ENCODE peak calls at places on chromosome 7, in six cellular contexts. X is body of pancreas, O is A549, P is gastrocnemius medialis, F is transverse colon, U is uterus. M is an unnamed sample.

GRCh38 chr7:5422324-5423271 is 1.0 kb downstream of the TNRC18 start:
- DNase-seq in P (no peak), U (peak), F (no peak), O (no peak), X (peak), M (no peak)

GRCh38 chr7:28882896-28883470 is 75.1 kb downstream of the TRIL start:
- DNase-seq in P (no peak), F (peak), X (no peak), O (no peak), U (no peak), M (no peak)

GRCh38 chr7:2785071-2785500 is 59.0 kb downstream of the GNA12 start:
- DNase-seq in F (no peak), U (no peak), O (no peak), P (no peak), X (no peak), M (no peak)

GRCh38 chr7:37786741-37787569 is 61.4 kb upstream of the NME8 start:
- DNase-seq in O (no peak), X (no peak), P (no peak), F (no peak), U (no peak), M (no peak)

GRCh38 chr7:137771679-137772078 is 75.1 kb downstream of the DGKI start:
- DNase-seq in O (no peak), U (no peak), P (no peak), F (no peak), X (no peak), M (no peak)

GRCh38 chr7:28179081-28180030 is 1.2 kb downstream of the JAZF1 start:
- DNase-seq in U (peak), F (peak), X (peak), P (peak), O (peak), M (peak)

GRCh38 chr7:138981332-138982203 is at the start of gene KIAA1549:
- DNase-seq in O (peak), F (peak), X (peak), P (no peak), U (peak), M (no peak)

GRCh38 chr7:73556208-73557107 is 1.0 kb downstream of the BCL7B start:
- DNase-seq in F (no peak), U (no peak), O (no peak), X (no peak), P (no peak), M (no peak)

GRCh38 chr7:11437987-11438386 is 394.0 kb downstream of the THSD7A start:
- DNase-seq in U (no peak), X (no peak), P (no peak), F (no peak), O (no peak), M (no peak)

GRCh38 chr7:12389089-12389700 is 14.5 kb downstream of the VWDE start:
- DNase-seq in O (peak), P (no peak), U (no peak), X (peak), F (peak), M (no peak)

GRCh38 chr7:84025332-84025927 is 169.2 kb downstream of the SEMA3A start:
- DNase-seq in O (peak), F (no peak), P (no peak), U (no peak), X (no peak), M (no peak)

GRCh38 chr7:55365103-55365679 is at the start of gene LANCL2:
- DNase-seq in X (peak), U (peak), P (peak), O (no peak), F (peak), M (peak)

GRCh38 chr7:127692200-127692599 is 40.2 kb downstream of the SND1 start:
- DNase-seq in U (no peak), X (no peak), P (no peak), F (no peak), O (no peak), M (no peak)

GRCh38 chr7:70470751-70471150 is 661.2 kb upstream of the GALNT17 start:
- DNase-seq in X (no peak), P (no peak), U (no peak), F (peak), O (no peak), M (no peak)

GRCh38 chr7:143367972-143368371 is 5.5 kb upstream of the FAM131B start:
- DNase-seq in X (peak), P (no peak), F (peak), U (no peak), O (peak), M (peak)

GRCh38 chr7:78301361-78301760 is 502.8 kb downstream of the PHTF2 start:
- DNase-seq in U (no peak), P (no peak), X (no peak), F (no peak), O (no peak), M (no peak)

GRCh38 chr7:156475179-156475578 is 165.4 kb upstream of the RNF32 start:
- DNase-seq in F (no peak), U (no peak), P (no peak), X (no peak), O (no peak), M (no peak)

GRCh38 chr7:49479421-49479820 is 294.0 kb upstream of the VWC2 start:
- DNase-seq in X (no peak), P (no peak), F (no peak), U (no peak), O (no peak), M (no peak)

GRCh38 chr7:30743371-30744074 is 8.4 kb upstream of the INMT start:
- DNase-seq in U (no peak), P (no peak), X (no peak), F (no peak), O (no peak), M (no peak)

GRCh38 chr7:76133164-76133775 is 68.4 kb upstream of the SRRM3 start:
- DNase-seq in X (no peak), O (no peak), P (no peak), F (no peak), U (no peak), M (no peak)

GRCh38 chr7:91050677-91051076 is 213.6 kb upstream of the FZD1 start:
- DNase-seq in O (no peak), P (no peak), U (no peak), F (no peak), X (no peak), M (no peak)

GRCh38 chr7:106692450-106693051 is 31.6 kb upstream of the CCDC71L start:
- DNase-seq in P (no peak), X (no peak), U (no peak), O (no peak), F (no peak), M (no peak)

GRCh38 chr7:6293202-6293601 is 20.8 kb upstream of the CYTH3 start:
- DNase-seq in O (no peak), P (no peak), F (no peak), X (no peak), U (no peak), M (no peak)

GRCh38 chr7:39324134-39324760 is 242.0 kb upstream of the YAE1 start:
- DNase-seq in U (no peak), F (no peak), P (no peak), O (no peak), X (no peak), M (no peak)

GRCh38 chr7:36601596-36601995 is 122.7 kb downstream of the AOAH start:
- DNase-seq in P (no peak), U (no peak), O (no peak), X (no peak), F (no peak), M (no peak)

GRCh38 chr7:36015733-36016132 is 137.3 kb upstream of the EEPD1 start:
- DNase-seq in U (no peak), X (no peak), O (no peak), F (no peak), P (no peak), M (no peak)

GRCh38 chr7:106143711-106144347 is 31.7 kb upstream of the SYPL1 start:
- DNase-seq in P (no peak), X (no peak), O (no peak), F (no peak), U (no peak), M (no peak)

GRCh38 chr7:43593010-43593409 is 10.1 kb downstream of the STK17A start:
- DNase-seq in O (no peak), P (no peak), U (no peak), F (no peak), X (no peak), M (no peak)

GRCh38 chr7:48251766-48252165 is 80.5 kb downstream of the ABCA13 start:
- DNase-seq in O (no peak), X (no peak), F (no peak), U (no peak), P (no peak), M (no peak)

GRCh38 chr7:27110977-27111752 is 8.7 kb upstream of the HOXA2 start:
- DNase-seq in F (no peak), O (peak), X (peak), P (no peak), U (peak), M (no peak)

GRCh38 chr7:16739863-16740622 is 13.5 kb upstream of the TSPAN13 start:
- DNase-seq in O (peak), U (peak), X (peak), F (peak), P (no peak), M (no peak)

GRCh38 chr7:149865437-149865836 is 8.3 kb upstream of the ATP6V0E2 start:
- DNase-seq in P (no peak), F (peak), O (no peak), U (no peak), X (no peak), M (no peak)

GRCh38 chr7:55964802-55965470 is 551 bp downstream of the NIPSNAP2 start:
- DNase-seq in O (peak), X (peak), U (peak), P (peak), F (peak), M (peak)

DNA sequence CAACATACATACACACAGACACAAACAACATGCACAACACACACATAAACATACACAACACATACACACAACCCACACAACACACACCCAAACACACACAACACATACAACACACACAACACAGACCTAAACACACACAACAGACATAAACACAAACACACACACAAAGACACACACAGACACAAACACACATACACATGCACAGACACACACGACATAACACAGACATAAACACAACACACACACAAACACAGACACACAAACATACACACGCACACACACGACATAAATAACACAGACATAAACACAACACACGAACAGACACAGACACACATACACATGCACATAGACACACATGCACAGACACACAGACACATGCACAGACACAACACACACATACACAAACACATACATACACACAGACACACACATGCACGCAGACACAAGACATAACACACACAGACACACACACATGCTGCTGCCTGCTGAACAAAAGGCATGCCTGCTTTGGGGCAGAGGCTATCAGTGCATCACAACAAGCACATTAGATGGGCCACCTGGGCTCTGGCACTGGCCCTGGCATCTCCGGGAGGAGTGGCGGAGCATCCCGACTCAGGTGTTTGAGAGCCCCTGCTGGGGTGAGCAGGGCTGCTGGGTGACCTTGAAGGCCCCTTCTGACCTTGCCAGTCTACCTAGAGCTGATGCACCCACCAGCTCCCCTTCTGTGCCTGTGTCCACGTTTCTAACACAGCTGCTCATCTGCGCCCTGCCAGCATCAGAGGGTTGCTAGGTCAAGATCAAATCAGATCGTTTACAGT is 5.3 kb downstream of the LRCH4 start:
- DNase-seq in O (no peak), P (no peak), U (no peak), X (no peak), F (no peak), M (no peak)
- TF ChIP-seq POLR2A in O (no peak), P (no peak), U (no peak), X (no peak), F (no peak), M (no peak)

GRCh38 chr7:45001826-45002225 is 1.8 kb downstream of the CCM2 start:
- DNase-seq in F (no peak), X (no peak), P (no peak), O (no peak), U (no peak), M (no peak)

GRCh38 chr7:44998153-44998871 is 1.7 kb upstream of the CCM2 start:
- DNase-seq in F (no peak), X (no peak), U (no peak), O (no peak), P (no peak), M (no peak)

GRCh38 chr7:45001138-45001694 is 1.2 kb downstream of the CCM2 start:
- DNase-seq in U (no peak), F (peak), O (no peak), P (no peak), X (peak), M (no peak)

GRCh38 chr7:44999245-45000095 is 531 bp upstream of the CCM2 start:
- DNase-seq in P (peak), U (peak), F (peak), O (peak), X (peak), M (peak)

DNA sequence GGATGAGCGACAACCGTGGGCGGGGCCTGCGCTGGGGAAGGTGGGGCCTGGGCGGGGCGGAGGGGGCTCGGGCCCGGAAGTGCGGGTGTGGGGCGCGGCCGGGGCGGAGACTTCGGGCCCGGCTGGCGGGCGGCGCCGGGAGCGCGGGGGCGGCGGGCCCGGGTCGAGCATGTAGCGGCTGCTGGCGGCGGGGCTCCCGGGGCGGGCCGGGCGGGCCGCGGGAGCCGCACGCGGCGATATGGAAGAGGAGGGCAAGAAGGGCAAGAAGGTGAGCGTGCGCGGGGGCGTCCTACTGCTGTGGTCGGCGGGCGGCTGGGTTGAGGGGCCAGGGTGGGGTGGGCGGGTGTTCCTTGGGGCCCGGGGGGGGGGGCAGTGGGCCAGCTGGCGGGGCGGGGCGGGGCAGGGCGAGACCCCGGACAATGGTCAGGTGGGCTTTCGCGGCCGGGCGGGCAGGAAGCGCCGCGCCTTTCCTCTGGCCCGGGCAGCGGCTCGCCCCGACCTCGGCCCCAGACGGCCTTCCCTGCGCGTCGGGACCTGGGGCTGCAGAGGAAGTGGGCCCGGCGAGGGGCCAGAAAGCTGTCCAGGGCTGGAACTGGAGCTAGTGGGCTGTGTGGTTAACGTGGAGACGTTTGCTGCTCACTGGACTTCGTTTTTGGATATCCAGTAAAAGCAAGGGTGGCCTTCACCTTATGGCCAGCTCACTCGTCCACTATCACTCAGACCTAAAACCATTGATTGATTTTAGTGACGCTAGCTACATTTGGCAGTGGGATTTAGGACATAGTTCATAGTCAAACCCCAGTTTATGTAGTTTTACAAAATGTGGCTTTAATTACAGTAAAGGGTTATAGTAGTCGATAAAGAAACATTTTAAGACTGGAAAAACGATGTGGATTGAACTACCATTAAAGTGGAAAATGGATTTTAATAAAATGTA is at the start of gene CCM2:
- DNase-seq in O (no peak), F (peak), U (peak), P (no peak), X (peak), M (no peak)
- TF ChIP-seq POLR2A in O (peak), F (peak), U (peak), P (peak), X (peak), M (no peak)

DNA sequence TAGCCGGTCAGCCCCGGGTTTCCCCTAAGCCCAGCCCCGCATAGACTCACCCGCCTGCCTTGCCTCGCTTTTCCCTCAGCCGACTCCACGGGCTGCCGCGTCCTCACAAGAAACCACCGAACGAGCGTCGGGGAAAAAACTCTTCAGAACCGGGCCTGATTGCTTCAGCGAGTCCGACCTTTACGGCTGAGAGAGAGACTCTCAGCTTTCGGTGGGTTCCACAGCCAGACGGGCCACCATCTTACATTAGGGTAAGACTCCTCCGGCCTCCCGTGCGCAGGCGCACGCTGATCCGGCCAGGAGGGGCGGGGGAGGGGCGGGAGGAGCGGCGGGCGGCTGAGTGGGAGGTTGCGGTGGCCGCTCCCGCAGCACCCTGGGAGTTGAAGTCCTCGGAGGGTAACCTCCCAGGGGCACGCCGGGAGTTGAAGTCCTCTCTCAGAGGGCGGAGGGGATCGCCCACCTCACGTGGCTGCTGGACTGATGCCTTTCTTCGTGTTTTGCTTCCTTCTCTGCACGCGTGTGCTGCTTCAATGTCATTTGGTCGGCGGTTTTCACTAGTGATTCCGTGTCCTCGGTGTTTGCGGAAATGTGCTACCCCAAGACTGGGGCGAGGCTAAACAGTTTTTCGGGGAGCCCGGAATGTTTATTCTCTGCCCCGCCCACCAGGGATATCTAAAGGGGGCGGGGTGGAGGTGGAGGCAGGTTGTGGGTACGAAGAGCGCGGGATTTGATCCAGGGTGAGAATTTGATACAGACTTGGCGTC is at the start of gene CNOT4:
- DNase-seq in P (peak), F (peak), O (peak), U (peak), X (peak), M (peak)
- TF ChIP-seq POLR2A in P (peak), F (peak), O (peak), U (peak), X (peak), M (no peak)

DNA sequence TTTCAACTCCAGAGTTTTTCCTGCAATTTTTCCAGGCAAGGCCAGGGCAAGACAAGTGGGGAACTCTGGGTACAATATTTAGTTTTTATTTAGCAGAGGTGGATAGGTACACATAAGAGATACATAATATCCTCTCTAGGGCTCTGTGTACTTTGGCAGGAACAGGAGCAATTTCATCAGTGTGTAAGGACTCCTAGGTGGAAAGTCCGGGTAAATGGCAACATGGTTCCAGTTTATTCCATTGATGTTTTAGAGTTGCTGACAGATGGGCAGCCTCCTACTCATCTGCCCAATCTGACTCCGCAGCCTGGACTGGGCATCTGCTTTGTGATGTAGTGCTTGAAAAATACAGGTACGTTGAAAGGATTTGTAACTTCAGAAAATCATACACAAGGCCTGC is 5.8 kb downstream of the PON1 start:
- DNase-seq in O (no peak), U (no peak), F (no peak), X (no peak), P (no peak), M (no peak)
- TF ChIP-seq POLR2A in O (no peak), U (no peak), F (no peak), X (no peak), P (no peak), M (no peak)

DNA sequence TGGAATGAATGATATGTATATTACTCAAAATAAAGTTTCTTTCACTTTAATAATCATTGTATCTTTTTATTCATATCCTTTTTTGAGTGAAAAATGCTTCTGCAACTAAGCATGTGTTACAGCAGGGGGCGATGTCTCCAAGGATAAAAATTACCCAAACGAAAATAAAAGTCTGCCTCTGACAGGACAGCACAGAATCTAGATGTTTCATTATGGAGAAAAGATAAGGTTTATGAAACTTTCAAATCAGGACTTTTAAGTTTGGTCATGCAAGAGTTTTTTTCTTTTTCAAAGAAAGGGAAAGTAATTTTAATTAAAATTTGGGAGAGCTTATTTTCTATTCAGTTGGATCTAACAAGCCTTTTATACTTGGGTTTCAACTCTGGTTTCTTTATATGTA is 48.4 kb downstream of the TES start:
- DNase-seq in U (peak), O (peak), X (peak), P (peak), F (no peak), M (no peak)
- TF ChIP-seq POLR2A in U (no peak), O (no peak), X (no peak), P (peak), F (no peak), M (no peak)

GRCh38 chr7:140175221-140176218 is 1.3 kb downstream of the KDM7A start:
- DNase-seq in O (peak), X (peak), P (peak), U (peak), F (peak), M (peak)
- TF ChIP-seq POLR2A in O (no peak), X (peak), P (peak), U (peak), F (peak), M (peak)

GRCh38 chr7:158910254-158911053 is 54.1 kb downstream of the DYNC2I1 start:
- DNase-seq in U (no peak), O (no peak), F (no peak), X (no peak), P (no peak), M (no peak)
- TF ChIP-seq POLR2A in U (no peak), O (no peak), F (no peak), X (no peak), P (no peak), M (no peak)

GRCh38 chr7:95434501-95435421 is at the start of gene PON2:
- DNase-seq in U (peak), O (peak), X (peak), P (peak), F (peak), M (peak)
- TF ChIP-seq POLR2A in U (peak), O (peak), X (peak), P (peak), F (peak), M (no peak)

M was measured in suprapubic skin.